ENCODE peak calls at places on chromosomes 4 and X, in nine cellular contexts. Z is A549; H is ACHN; S is left cardiac atrium; D is activated CD4-positive, alpha-beta T cell treated with anti-CD3 and anti-CD28 coated beads, Interleukin-2, amount 10 ng/mL, durations not matched to agents 7 days and 5 days; B is nucleus accumbens; M is nephron progenitor cell; P is tibial artery; N is testis. I is an unnamed sample.

GRCh38 chr4:145618210-145618911 is 824 bp upstream of the MMAA start:
- DNase-seq in Z (no peak), H (no peak), S (peak), D (no peak), B (no peak), M (peak), P (no peak), N (no peak), I (no peak)

GRCh38 chr4:77619408-77619807 is 13.8 kb downstream of the CXCL13 start:
- DNase-seq in Z (no peak), H (no peak), S (no peak), D (no peak), B (no peak), M (no peak), P (no peak), N (no peak), I (no peak)

GRCh38 chr4:137541866-137542648 is 9.8 kb upstream of the PCDH18 start:
- DNase-seq in Z (no peak), H (no peak), S (no peak), D (no peak), B (no peak), M (no peak), P (no peak), N (no peak), I (no peak)

GRCh38 chrX:45295587-45295986 is 94.9 kb upstream of the DIPK2B start:
- DNase-seq in Z (no peak), H (peak), S (no peak), D (no peak), B (no peak), M (peak), P (no peak), N (peak), I (peak)

GRCh38 chr4:41323186-41323585 is 66.5 kb downstream of the UCHL1 start:
- DNase-seq in Z (no peak), H (no peak), S (no peak), D (no peak), B (no peak), M (no peak), P (no peak), N (no peak), I (no peak)

GRCh38 chr4:171785392-171785791 is 27.8 kb upstream of the GALNTL6 start:
- DNase-seq in Z (no peak), H (no peak), S (no peak), D (no peak), B (no peak), M (no peak), P (no peak), N (no peak), I (no peak)

GRCh38 chrX:107825698-107826285 is at the start of gene MID2:
- DNase-seq in Z (peak), H (peak), S (peak), D (peak), B (peak), M (peak), P (peak), N (peak), I (peak)

GRCh38 chr4:121061861-121062260 is 10.5 kb downstream of the NDNF start:
- DNase-seq in Z (no peak), H (no peak), S (no peak), D (no peak), B (no peak), M (no peak), P (no peak), N (no peak), I (no peak)

GRCh38 chr4:85825937-85826678 is 351.2 kb downstream of the ARHGAP24 start:
- DNase-seq in Z (peak), H (peak), S (no peak), D (no peak), B (no peak), M (peak), P (no peak), N (no peak), I (no peak)

GRCh38 chrX:12721042-12721441 is 70.2 kb upstream of the PRPS2 start:
- DNase-seq in Z (no peak), H (no peak), S (no peak), D (no peak), B (no peak), M (peak), P (no peak), N (no peak), I (peak)